ENCODE peak calls at places on chromosome 17, in five cellular contexts. S, D, Q, Z and K are unnamed samples.

GRCh38 chr17:9451919-9452318 is 123.7 kb downstream of the STX8 start:
- DNase-seq in D (no peak), Q (no peak), S (no peak), Z (no peak), K (no peak)

GRCh38 chr17:45313419-45313771 is 3.4 kb downstream of the MAP3K14 start:
- DNase-seq in Q (no peak), D (no peak), Z (no peak), S (no peak), K (no peak)

GRCh38 chr17:41486809-41487530 is 2.7 kb downstream of the KRT36 start:
- DNase-seq in Z (no peak), S (no peak), Q (no peak), D (no peak), K (peak; percentile 81)

GRCh38 chr17:13027246-13027645 is 9.4 kb upstream of the ELAC2 start:
- DNase-seq in D (no peak), S (peak; percentile 39), Z (no peak), Q (no peak), K (no peak)

GRCh38 chr17:51797150-51797549 is 361.4 kb downstream of the CA10 start:
- DNase-seq in Q (no peak), D (no peak), S (no peak), Z (no peak), K (no peak)

GRCh38 chr17:48720263-48721008 is 1.9 kb downstream of the PRAC1 start:
- DNase-seq in Z (no peak), D (no peak), Q (no peak), S (no peak), K (no peak)

GRCh38 chr17:8911205-8911604 is 43.7 kb upstream of the PIK3R6 start:
- DNase-seq in D (no peak), S (no peak), Z (no peak), Q (no peak), K (no peak)

GRCh38 chr17:59753522-59754467 is 46.3 kb downstream of the VMP1 start:
- DNase-seq in Q (no peak), Z (no peak), S (peak; percentile 92), D (no peak), K (no peak)

GRCh38 chr17:15944720-15945492 is at the start of gene ADORA2B:
- DNase-seq in Q (peak; percentile 69), D (peak; percentile 66), S (peak; percentile 66), Z (peak; percentile 72), K (peak; percentile 82)

GRCh38 chr17:79925242-79925957 is 86.2 kb upstream of the CBX4 start:
- DNase-seq in Q (no peak), Z (peak; percentile 74), S (no peak), D (peak; percentile 78), K (peak; percentile 88)

GRCh38 chr17:72022328-72022727 is 98.5 kb upstream of the SOX9 start:
- DNase-seq in D (no peak), Z (no peak), S (no peak), Q (no peak), K (no peak)

GRCh38 chr17:57050303-57050702 is 34.7 kb upstream of the AKAP1 start:
- DNase-seq in Q (no peak), S (no peak), Z (no peak), D (no peak), K (no peak)
- TF ChIP-seq CTCF in Q (no peak), S (no peak), Z (no peak), D (no peak), K (no peak)

DNA sequence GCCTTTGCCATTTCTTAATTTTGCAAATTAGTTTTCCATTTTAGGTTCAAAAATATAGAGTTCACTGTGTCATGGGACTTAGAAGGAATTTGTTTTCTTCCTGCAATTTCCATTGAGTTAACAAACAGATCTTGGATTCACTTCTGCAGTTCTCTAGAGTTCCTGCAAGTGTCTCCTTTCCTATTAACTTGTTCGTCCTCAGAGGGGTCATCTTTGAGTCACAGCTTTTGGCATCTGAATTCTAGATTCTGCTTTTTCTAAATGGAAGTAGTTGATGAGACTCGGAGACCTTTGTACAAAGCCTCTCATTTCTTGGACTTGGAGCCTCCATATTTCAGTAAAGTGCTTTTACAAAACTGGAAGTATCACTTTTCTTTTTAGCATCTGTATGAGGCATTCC is 323.3 kb downstream of the BCAS3 start:
- DNase-seq in Q (no peak), D (no peak), S (peak; percentile 89), Z (no peak), K (no peak)
- TF ChIP-seq CTCF in Q (no peak), D (no peak), S (peak; percentile 71), Z (no peak), K (peak; percentile 19)

GRCh38 chr17:43531955-43532354 is 14.2 kb downstream of the ETV4 start:
- DNase-seq in Z (no peak), S (no peak), Q (no peak), D (no peak), K (no peak)

GRCh38 chr17:43534909-43535308 is 11.2 kb downstream of the ETV4 start:
- DNase-seq in Z (no peak), S (no peak), D (no peak), Q (no peak), K (no peak)

GRCh38 chr17:43532581-43532980 is 13.6 kb downstream of the ETV4 start:
- DNase-seq in Z (no peak), D (no peak), Q (no peak), S (no peak), K (no peak)

GRCh38 chr17:43533699-43534098 is 12.4 kb downstream of the ETV4 start:
- DNase-seq in S (no peak), Z (no peak), D (no peak), Q (no peak), K (no peak)

DNA sequence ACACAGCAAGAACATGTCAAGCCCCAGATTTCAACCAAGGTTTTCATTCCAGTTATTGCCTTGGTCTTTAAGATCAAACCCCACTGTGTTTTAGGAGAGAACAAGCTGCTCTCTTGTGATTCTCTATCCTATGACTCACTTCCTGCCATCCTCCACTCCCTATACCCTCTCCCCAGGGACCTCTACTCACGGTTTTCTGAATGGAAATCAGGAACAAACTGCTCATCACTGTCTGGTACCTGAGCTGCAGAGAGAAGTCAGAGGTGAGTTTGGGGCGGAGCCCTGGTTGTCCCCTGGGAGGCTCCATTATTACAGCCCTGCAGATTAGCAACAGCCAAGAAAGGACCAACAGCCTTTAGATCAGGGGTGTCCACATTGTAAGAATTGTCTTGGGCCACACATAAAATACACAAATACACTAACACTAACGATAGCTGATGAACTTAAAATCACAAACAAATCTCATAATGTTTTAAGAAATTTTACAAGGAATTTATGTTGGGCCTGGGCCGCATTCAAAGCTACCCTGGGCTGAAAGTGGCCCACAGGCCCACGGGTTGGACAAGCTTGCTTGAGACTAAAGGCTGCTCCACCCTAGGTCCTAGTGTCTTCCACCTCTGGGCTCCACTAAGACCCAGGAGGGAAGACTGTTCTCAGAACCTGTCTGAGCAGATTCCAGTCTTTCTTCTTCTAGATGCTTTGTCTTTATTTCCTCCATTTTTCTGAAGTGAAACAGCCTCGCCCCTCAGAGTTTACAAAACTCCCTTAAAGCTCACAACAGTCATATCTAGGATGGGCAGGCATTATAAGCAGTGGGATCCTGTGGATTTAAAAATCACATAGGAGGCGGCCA is 9.7 kb downstream of the ETV4 start:
- DNase-seq in Z (no peak), Q (no peak), D (no peak), S (peak; percentile 93), K (no peak)
- TF ChIP-seq CTCF in Z (no peak), Q (no peak), D (no peak), S (no peak), K (no peak)

GRCh38 chr17:76812248-76812647 is 56.0 kb upstream of the MGAT5B start:
- DNase-seq in S (no peak), Z (no peak), D (no peak), Q (no peak), K (no peak)

GRCh38 chr17:76820039-76820438 is 48.2 kb upstream of the MGAT5B start:
- DNase-seq in Q (no peak), Z (no peak), S (no peak), D (no peak), K (no peak)

GRCh38 chr17:76812968-76813367 is 55.2 kb upstream of the MGAT5B start:
- DNase-seq in D (no peak), Q (no peak), Z (no peak), S (no peak), K (no peak)

GRCh38 chr17:76820523-76820922 is 47.7 kb upstream of the MGAT5B start:
- DNase-seq in D (no peak), Z (no peak), S (no peak), Q (no peak), K (no peak)

DNA sequence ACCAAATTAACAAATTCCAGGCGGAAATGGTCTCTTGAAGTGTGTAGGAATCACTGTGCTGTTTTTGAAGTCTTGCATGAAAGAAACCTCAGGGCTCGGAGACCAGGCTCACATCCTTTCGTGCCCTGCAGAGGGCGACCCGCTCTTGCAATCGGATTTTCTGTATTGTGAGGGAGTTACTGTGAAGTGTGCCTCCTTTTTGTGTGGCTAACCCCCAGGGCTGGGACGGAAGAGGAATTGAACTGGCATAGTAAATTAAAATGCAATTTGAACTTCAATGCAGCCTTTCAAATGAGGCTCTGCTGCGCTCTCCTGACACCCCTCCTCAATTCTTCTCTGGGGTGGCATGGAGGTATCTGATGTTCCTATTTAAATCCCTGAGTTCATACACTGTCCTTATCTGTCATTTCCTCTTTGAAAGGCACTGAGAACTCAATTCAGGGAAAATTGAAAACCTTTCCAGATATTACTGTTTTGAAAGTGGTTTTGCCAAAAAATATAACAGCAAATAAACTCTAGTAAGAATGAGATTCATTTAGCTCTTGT is 51.5 kb upstream of the MGAT5B start:
- DNase-seq in D (no peak), Z (no peak), Q (no peak), S (peak; percentile 38), K (no peak)
- TF ChIP-seq CTCF in D (peak; percentile 40), Z (peak; percentile 47), Q (peak; percentile 66), S (peak; percentile 60), K (peak; percentile 60)